ENCODE peak calls at places on chromosomes 13 and 19, in seven cellular contexts. B is thoracic aorta, D is IMR-90, I is astrocyte of the spinal cord, K is brain microvascular endothelial cell, F is cardiac muscle cell, S is tibial artery. N is an unnamed sample.

GRCh38 chr13:76596216-76596615 is 290.0 kb downstream of the KCTD12 start:
- DNase-seq in K (peak; percentile 36), F (no peak), B (no peak), S (no peak), D (no peak), I (no peak), N (no peak)

GRCh38 chr19:34232566-34233481 is 21.5 kb upstream of the GARRE1 start:
- DNase-seq in F (peak; percentile 92), S (peak; percentile 67), I (peak; percentile 96), D (peak; percentile 96), K (peak; percentile 92), B (no peak), N (peak; percentile 59)

GRCh38 chr19:9040131-9040530 is 29.9 kb upstream of the MUC16 start:
- DNase-seq in S (no peak), F (no peak), B (no peak), K (no peak), I (no peak), D (no peak), N (no peak)

GRCh38 chr19:31534786-31535185 is 185.6 kb upstream of the TSHZ3 start:
- DNase-seq in B (no peak), I (no peak), D (no peak), K (no peak), S (no peak), F (no peak), N (no peak)

GRCh38 chr19:33212773-33213172 is 12.9 kb downstream of the SLC7A10 start:
- DNase-seq in F (no peak), S (no peak), K (no peak), D (no peak), I (no peak), B (no peak), N (no peak)

GRCh38 chr19:45468159-45468651 is 409 bp downstream of the FOSB start:
- DNase-seq in F (peak; percentile 53), B (no peak), K (peak; percentile 14), D (no peak), I (no peak), S (no peak), N (peak; percentile 31)

GRCh38 chr13:48160879-48161278 is 66.0 kb upstream of the MED4 start:
- DNase-seq in S (peak; percentile 67), I (peak; percentile 34), K (peak; percentile 18), F (peak; percentile 21), D (no peak), B (no peak), N (no peak)

GRCh38 chr19:42423462-42424344 is 3.5 kb downstream of the LIPE start:
- DNase-seq in B (peak; percentile 59), K (peak; percentile 91), D (peak; percentile 90), F (peak; percentile 97), I (peak; percentile 94), S (peak; percentile 75), N (peak; percentile 96)

GRCh38 chr19:54428323-54429175 is 13.3 kb downstream of the TTYH1 start:
- DNase-seq in B (no peak), K (no peak), D (no peak), I (no peak), F (no peak), S (no peak), N (no peak)

GRCh38 chr19:15331419-15332310 is 674 bp downstream of the BRD4 start:
- DNase-seq in B (no peak), I (peak; percentile 12), S (peak; percentile 35), K (no peak), F (peak; percentile 63), D (no peak), N (peak; percentile 67)

GRCh38 chr13:45191874-45192273 is 9.0 kb downstream of the KCTD4 start:
- DNase-seq in F (no peak), K (no peak), B (no peak), S (no peak), I (no peak), D (no peak), N (no peak)

GRCh38 chr19:18266863-18267686 is 7.2 kb downstream of the IQCN start:
- DNase-seq in F (no peak), S (no peak), B (no peak), D (no peak), K (no peak), I (no peak), N (no peak)

GRCh38 chr13:101085551-101085950 is 330.8 kb downstream of the NALCN start:
- DNase-seq in D (no peak), S (no peak), K (no peak), I (no peak), F (no peak), B (no peak), N (no peak)

GRCh38 chr19:6058411-6059201 is 51.7 kb downstream of the RFX2 start:
- DNase-seq in S (no peak), I (no peak), B (no peak), D (no peak), F (no peak), K (no peak), N (no peak)

GRCh38 chr19:6056801-6057650 is 53.3 kb downstream of the RFX2 start:
- DNase-seq in D (peak; percentile 91), S (peak; percentile 91), B (peak; percentile 84), I (peak; percentile 94), F (peak; percentile 95), K (peak; percentile 93), N (no peak)

GRCh38 chr19:6055013-6055795 is 55.1 kb downstream of the RFX2 start:
- DNase-seq in K (no peak), I (no peak), S (no peak), B (no peak), D (no peak), F (no peak), N (no peak)

GRCh38 chr19:6057651-6058365 is 52.5 kb downstream of the RFX2 start:
- DNase-seq in K (no peak), F (no peak), D (no peak), B (no peak), S (no peak), I (no peak), N (no peak)

DNA sequence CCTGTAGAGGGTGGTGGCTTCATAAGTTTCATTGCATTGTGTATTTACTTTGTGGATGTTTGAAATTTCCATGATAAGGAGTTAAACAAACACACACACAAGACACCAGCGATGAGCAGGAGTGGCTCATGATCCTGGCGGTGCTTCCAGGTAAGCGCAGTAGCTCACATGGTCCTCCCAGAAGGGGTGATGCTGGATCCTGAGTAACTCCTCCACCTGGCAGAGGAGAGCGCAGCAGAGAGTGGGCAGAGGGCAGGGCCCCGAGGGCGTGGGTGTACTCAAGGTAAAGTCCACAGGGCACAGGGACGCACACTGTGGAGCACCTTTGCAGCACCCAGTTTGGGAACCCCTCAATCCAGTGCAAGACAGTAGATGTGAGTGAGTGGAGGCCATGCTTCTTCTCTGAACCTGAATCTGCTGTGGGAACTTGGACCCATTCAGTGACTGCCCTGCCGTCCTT is 54.0 kb downstream of the RFX2 start:
- DNase-seq in F (no peak), B (no peak), S (no peak), K (no peak), I (no peak), D (no peak), N (no peak)
- H3K4me3 ChIP-seq in F (no peak overlapping the region), B (peak overlapping the region; percentile 63), S (peak overlapping the region; percentile 24), K (no peak overlapping the region), I (no peak overlapping the region), D (no peak overlapping the region), N (no peak overlapping the region)

GRCh38 chr19:49646586-49646985 is 4.6 kb downstream of the SCAF1 start:
- DNase-seq in S (no peak), K (no peak), F (no peak), I (no peak), D (no peak), B (no peak), N (no peak)
- TF ChIP-seq CTCF in S (no peak), K (no peak), F (no peak), I (no peak), D (no peak), B (no peak), N (no peak)

GRCh38 chr19:29528946-29529645 is 3.3 kb downstream of the VSTM2B start:
- DNase-seq in F (no peak), S (no peak), B (no peak), D (no peak), I (no peak), K (no peak), N (no peak)

GRCh38 chr19:29526730-29527499 is 1.1 kb downstream of the VSTM2B start:
- DNase-seq in S (no peak), I (no peak), F (no peak), B (no peak), D (no peak), K (no peak), N (no peak)

GRCh38 chr19:29527500-29528328 is 1.9 kb downstream of the VSTM2B start:
- DNase-seq in D (no peak), K (no peak), S (no peak), F (no peak), B (no peak), I (no peak), N (no peak)

GRCh38 chr19:29529646-29530548 is 4.1 kb downstream of the VSTM2B start:
- DNase-seq in S (no peak), B (no peak), F (no peak), K (no peak), D (no peak), I (no peak), N (no peak)

GRCh38 chr19:29528350-29528945 is 2.7 kb downstream of the VSTM2B start:
- DNase-seq in F (peak; percentile 74), D (peak; percentile 58), I (peak; percentile 57), S (peak; percentile 38), K (peak; percentile 47), B (no peak), N (peak; percentile 82)
- H3K4me3 ChIP-seq in F (peak overlapping the region; percentile 22), D (no peak overlapping the region), I (no peak overlapping the region), S (no peak overlapping the region), K (peak overlapping the region; percentile 15), B (peak overlapping the region; percentile 33), N (no peak overlapping the region)

DNA sequence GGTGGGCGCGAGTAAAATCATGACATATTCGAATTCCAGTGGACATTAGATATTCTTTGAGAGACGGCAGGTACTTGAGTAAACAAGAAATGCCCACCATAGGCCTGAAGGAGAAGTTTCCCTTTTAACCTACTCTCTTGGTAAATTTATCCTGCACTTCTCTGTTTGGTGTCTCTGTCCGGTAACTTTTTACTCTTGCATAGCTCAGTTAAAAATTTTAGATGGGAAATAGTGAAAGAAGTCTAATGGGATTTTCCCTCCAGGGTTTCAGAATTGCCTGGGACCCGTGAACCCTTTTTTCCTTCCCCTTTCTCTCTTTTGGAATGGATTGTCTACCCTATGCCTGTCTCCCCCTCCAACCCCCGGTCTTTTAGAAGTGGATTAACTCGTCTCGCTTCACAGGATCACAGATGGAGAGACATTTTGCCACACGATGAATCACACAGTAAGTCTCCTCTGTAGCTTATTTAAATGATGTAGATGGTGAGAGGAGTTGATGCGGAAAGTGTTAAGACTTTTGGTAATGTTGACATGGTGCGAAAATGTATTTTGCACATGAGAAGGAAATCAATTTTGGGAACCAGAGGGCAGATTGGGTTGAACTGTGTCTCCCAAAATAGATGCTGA is 511 bp upstream of the MIPEP start:
- DNase-seq in B (no peak), I (no peak), F (no peak), D (no peak), S (no peak), K (no peak), N (peak; percentile 35)
- TF ChIP-seq CTCF in B (no peak), I (no peak), F (no peak), D (no peak), S (no peak), K (no peak), N (no peak)

GRCh38 chr19:49489601-49490167 is 2.3 kb downstream of the RPL13A start:
- DNase-seq in K (no peak), B (no peak), F (no peak), I (no peak), D (no peak), S (no peak), N (peak; percentile 88)
- H3K4me3 ChIP-seq in K (peak overlapping the region; percentile 85), B (peak overlapping the region; percentile 83), F (peak overlapping the region; percentile 83), I (peak overlapping the region; percentile 86), D (peak overlapping the region; percentile 70), S (no peak overlapping the region), N (peak overlapping the region; percentile 73)

N was measured in GM12865.